ENCODE peak calls at places on chromosomes 11 and 22, in seven cellular contexts. One of them, this sample, is unnamed.

GRCh38 chr22:41949297-41949965 is 2.5 kb upstream of the CENPM start:
- DNase-seq in EH: no peak
- DNase-seq in epithelial cell of esophagus: no peak
- DNase-seq in H9: no peak
- DNase-seq in D341Med: no peak
- DNase-seq in C1 segment of cervical spinal cord: no peak
- DNase-seq in activated gamma-delta T cell: no peak
- DNase-seq in this sample: no peak

GRCh38 chr22:46829140-46829891 is 66.9 kb downstream of the TBC1D22A start:
- DNase-seq in H9: no peak
- DNase-seq in EH: peak; percentile 95
- DNase-seq in epithelial cell of esophagus: peak; percentile 89
- DNase-seq in activated gamma-delta T cell: no peak
- DNase-seq in D341Med: peak; percentile 4
- DNase-seq in C1 segment of cervical spinal cord: no peak
- DNase-seq in this sample: no peak

GRCh38 chr11:129625930-129626329 is 189.7 kb upstream of the TMEM45B start:
- DNase-seq in C1 segment of cervical spinal cord: no peak
- DNase-seq in H9: no peak
- DNase-seq in D341Med: no peak
- DNase-seq in epithelial cell of esophagus: peak; percentile 90
- DNase-seq in EH: no peak
- DNase-seq in activated gamma-delta T cell: no peak
- DNase-seq in this sample: no peak

GRCh38 chr22:23192133-23192532 is 11.8 kb downstream of the BCR start:
- DNase-seq in C1 segment of cervical spinal cord: no peak
- DNase-seq in EH: no peak
- DNase-seq in activated gamma-delta T cell: no peak
- DNase-seq in H9: no peak
- DNase-seq in D341Med: no peak
- DNase-seq in epithelial cell of esophagus: peak; percentile 63
- DNase-seq in this sample: no peak

GRCh38 chr11:2072551-2073261 is 66.5 kb downstream of the IGF2 start:
- DNase-seq in H9: no peak
- DNase-seq in EH: peak; percentile 13
- DNase-seq in activated gamma-delta T cell: no peak
- DNase-seq in D341Med: no peak
- DNase-seq in epithelial cell of esophagus: no peak
- DNase-seq in C1 segment of cervical spinal cord: no peak
- DNase-seq in this sample: no peak

GRCh38 chr11:64789331-64790204 is 11.2 kb upstream of the SF1 start:
- DNase-seq in activated gamma-delta T cell: no peak
- DNase-seq in D341Med: no peak
- DNase-seq in epithelial cell of esophagus: no peak
- DNase-seq in C1 segment of cervical spinal cord: no peak
- DNase-seq in H9: no peak
- DNase-seq in EH: no peak
- DNase-seq in this sample: peak; percentile 5

GRCh38 chr11:72333657-72334056 is 89.7 kb upstream of the PHOX2A start:
- DNase-seq in H9: peak; percentile 83
- DNase-seq in C1 segment of cervical spinal cord: no peak
- DNase-seq in epithelial cell of esophagus: no peak
- DNase-seq in activated gamma-delta T cell: no peak
- DNase-seq in EH: peak; percentile 47
- DNase-seq in D341Med: no peak
- DNase-seq in this sample: no peak

GRCh38 chr22:44318751-44319150 is 6.0 kb upstream of the SHISAL1 start:
- DNase-seq in H9: no peak
- DNase-seq in activated gamma-delta T cell: no peak
- DNase-seq in D341Med: no peak
- DNase-seq in EH: no peak
- DNase-seq in epithelial cell of esophagus: no peak
- DNase-seq in C1 segment of cervical spinal cord: no peak
- DNase-seq in this sample: no peak

GRCh38 chr11:36079911-36080310 is 136.0 kb downstream of the LDLRAD3 start:
- DNase-seq in activated gamma-delta T cell: no peak
- DNase-seq in epithelial cell of esophagus: no peak
- DNase-seq in C1 segment of cervical spinal cord: no peak
- DNase-seq in H9: no peak
- DNase-seq in EH: no peak
- DNase-seq in D341Med: no peak
- DNase-seq in this sample: no peak

GRCh38 chr11:30113326-30113873 is 96.6 kb upstream of the KCNA4 start:
- DNase-seq in H9: no peak
- DNase-seq in D341Med: no peak
- DNase-seq in activated gamma-delta T cell: no peak
- DNase-seq in C1 segment of cervical spinal cord: no peak
- DNase-seq in EH: no peak
- DNase-seq in epithelial cell of esophagus: peak; percentile 30
- DNase-seq in this sample: no peak

GRCh38 chr22:35457729-35458546 is 58.0 kb downstream of the MCM5 start:
- DNase-seq in epithelial cell of esophagus: peak; percentile 49
- DNase-seq in activated gamma-delta T cell: no peak
- DNase-seq in D341Med: no peak
- DNase-seq in EH: peak; percentile 29
- DNase-seq in C1 segment of cervical spinal cord: no peak
- DNase-seq in H9: no peak
- DNase-seq in this sample: no peak

GRCh38 chr11:114330373-114330772 is 34.2 kb downstream of the NNMT start:
- DNase-seq in D341Med: no peak
- DNase-seq in C1 segment of cervical spinal cord: no peak
- DNase-seq in H9: no peak
- DNase-seq in EH: no peak
- DNase-seq in activated gamma-delta T cell: no peak
- DNase-seq in epithelial cell of esophagus: no peak
- DNase-seq in this sample: no peak

GRCh38 chr22:35313311-35314121 is 13.8 kb downstream of the TOM1 start:
- DNase-seq in epithelial cell of esophagus: peak; percentile 78
- DNase-seq in H9: no peak
- DNase-seq in D341Med: no peak
- DNase-seq in activated gamma-delta T cell: no peak
- DNase-seq in C1 segment of cervical spinal cord: no peak
- DNase-seq in EH: peak; percentile 95
- DNase-seq in this sample: no peak

GRCh38 chr22:17241571-17242310 is 22.5 kb upstream of the ADA2 start:
- DNase-seq in activated gamma-delta T cell: no peak
- DNase-seq in D341Med: no peak
- DNase-seq in epithelial cell of esophagus: no peak
- DNase-seq in C1 segment of cervical spinal cord: no peak
- DNase-seq in EH: no peak
- DNase-seq in H9: no peak
- DNase-seq in this sample: no peak

GRCh38 chr11:117449111-117449693 is 121.5 kb downstream of the CEP164 start:
- DNase-seq in EH: peak; percentile 30
- DNase-seq in H9: peak; percentile 14
- DNase-seq in epithelial cell of esophagus: no peak
- DNase-seq in activated gamma-delta T cell: no peak
- DNase-seq in D341Med: no peak
- DNase-seq in C1 segment of cervical spinal cord: no peak
- DNase-seq in this sample: no peak

GRCh38 chr11:12234216-12234615 is 123.8 kb downstream of the MICAL2 start:
- DNase-seq in epithelial cell of esophagus: no peak
- DNase-seq in D341Med: no peak
- DNase-seq in EH: no peak
- DNase-seq in C1 segment of cervical spinal cord: no peak
- DNase-seq in activated gamma-delta T cell: no peak
- DNase-seq in H9: no peak
- DNase-seq in this sample: no peak

GRCh38 chr22:50114221-50114981 is 24.6 kb downstream of the MOV10L1 start:
- DNase-seq in H9: no peak
- DNase-seq in EH: peak; percentile 88
- DNase-seq in D341Med: no peak
- DNase-seq in C1 segment of cervical spinal cord: no peak
- DNase-seq in activated gamma-delta T cell: no peak
- DNase-seq in epithelial cell of esophagus: peak; percentile 54
- DNase-seq in this sample: no peak

This sample was measured in GM12892.